ENCODE peak calls at places on chromosome 18, in seven cellular contexts. One of them, this sample, is unnamed.

GRCh38 chr18:56172527-56172926 is 465.9 kb downstream of the TXNL1 start:
- DNase-seq in nephron progenitor cell: no peak
- DNase-seq in neural progenitor cell: no peak
- DNase-seq in HuH-7: no peak
- DNase-seq in A549: no peak
- DNase-seq in left lung: no peak
- DNase-seq in activated gamma-delta T cell treated with Interleukin-2 at 50 U/mL for 16 hours: no peak
- DNase-seq in this sample: no peak

GRCh38 chr18:13353424-13353823 is 134.9 kb downstream of the LDLRAD4 start:
- DNase-seq in A549: no peak
- DNase-seq in nephron progenitor cell: no peak
- DNase-seq in HuH-7: no peak
- DNase-seq in activated gamma-delta T cell treated with Interleukin-2 at 50 U/mL for 16 hours: no peak
- DNase-seq in left lung: no peak
- DNase-seq in neural progenitor cell: no peak
- DNase-seq in this sample: peak; percentile 77

GRCh38 chr18:60950634-60951033 is 382.6 kb upstream of the CDH20 start:
- DNase-seq in A549: no peak
- DNase-seq in activated gamma-delta T cell treated with Interleukin-2 at 50 U/mL for 16 hours: no peak
- DNase-seq in nephron progenitor cell: no peak
- DNase-seq in left lung: no peak
- DNase-seq in neural progenitor cell: no peak
- DNase-seq in HuH-7: no peak
- DNase-seq in this sample: no peak

GRCh38 chr18:79372461-79372860 is 23.3 kb upstream of the NFATC1 start:
- DNase-seq in HuH-7: no peak
- DNase-seq in A549: no peak
- DNase-seq in nephron progenitor cell: no peak
- DNase-seq in activated gamma-delta T cell treated with Interleukin-2 at 50 U/mL for 16 hours: no peak
- DNase-seq in neural progenitor cell: no peak
- DNase-seq in left lung: no peak
- DNase-seq in this sample: no peak

GRCh38 chr18:682833-683232 is 25.4 kb downstream of the TYMS start:
- DNase-seq in activated gamma-delta T cell treated with Interleukin-2 at 50 U/mL for 16 hours: no peak
- DNase-seq in nephron progenitor cell: no peak
- DNase-seq in left lung: no peak
- DNase-seq in HuH-7: peak; percentile 53
- DNase-seq in A549: no peak
- DNase-seq in neural progenitor cell: no peak
- DNase-seq in this sample: no peak

GRCh38 chr18:59990121-59990818 is 90.5 kb downstream of the PMAIP1 start:
- DNase-seq in nephron progenitor cell: no peak
- DNase-seq in left lung: no peak
- DNase-seq in activated gamma-delta T cell treated with Interleukin-2 at 50 U/mL for 16 hours: no peak
- DNase-seq in A549: no peak
- DNase-seq in neural progenitor cell: no peak
- DNase-seq in HuH-7: no peak
- DNase-seq in this sample: peak; percentile 5

GRCh38 chr18:6427281-6427680 is 12.6 kb upstream of the L3MBTL4 start:
- DNase-seq in neural progenitor cell: no peak
- DNase-seq in activated gamma-delta T cell treated with Interleukin-2 at 50 U/mL for 16 hours: no peak
- DNase-seq in left lung: no peak
- DNase-seq in HuH-7: no peak
- DNase-seq in nephron progenitor cell: no peak
- DNase-seq in A549: no peak
- DNase-seq in this sample: no peak

GRCh38 chr18:47981830-47982229 is 51.4 kb upstream of the SMAD2 start:
- DNase-seq in neural progenitor cell: no peak
- DNase-seq in HuH-7: no peak
- DNase-seq in left lung: no peak
- DNase-seq in activated gamma-delta T cell treated with Interleukin-2 at 50 U/mL for 16 hours: no peak
- DNase-seq in nephron progenitor cell: no peak
- DNase-seq in A549: no peak
- DNase-seq in this sample: no peak

GRCh38 chr18:6414118-6414722 is 491 bp downstream of the L3MBTL4 start:
- DNase-seq in HuH-7: no peak
- DNase-seq in nephron progenitor cell: peak; percentile 63
- DNase-seq in left lung: peak; percentile 93
- DNase-seq in A549: no peak
- DNase-seq in activated gamma-delta T cell treated with Interleukin-2 at 50 U/mL for 16 hours: peak; percentile 33
- DNase-seq in neural progenitor cell: peak; percentile 67
- DNase-seq in this sample: no peak

GRCh38 chr18:23227729-23228075 is 92.4 kb downstream of the CABLES1 start:
- DNase-seq in neural progenitor cell: no peak
- DNase-seq in left lung: no peak
- DNase-seq in nephron progenitor cell: no peak
- DNase-seq in HuH-7: no peak
- DNase-seq in activated gamma-delta T cell treated with Interleukin-2 at 50 U/mL for 16 hours: no peak
- DNase-seq in A549: no peak
- DNase-seq in this sample: no peak

GRCh38 chr18:6627621-6628020 is 101.9 kb upstream of the ARHGAP28 start:
- DNase-seq in HuH-7: no peak
- DNase-seq in nephron progenitor cell: no peak
- DNase-seq in left lung: no peak
- DNase-seq in activated gamma-delta T cell treated with Interleukin-2 at 50 U/mL for 16 hours: no peak
- DNase-seq in neural progenitor cell: no peak
- DNase-seq in A549: no peak
- DNase-seq in this sample: no peak

GRCh38 chr18:9782073-9782857 is 74.2 kb downstream of the RAB31 start:
- DNase-seq in HuH-7: no peak
- DNase-seq in activated gamma-delta T cell treated with Interleukin-2 at 50 U/mL for 16 hours: no peak
- DNase-seq in A549: peak; percentile 23
- DNase-seq in neural progenitor cell: no peak
- DNase-seq in nephron progenitor cell: no peak
- DNase-seq in left lung: no peak
- DNase-seq in this sample: no peak

GRCh38 chr18:78772369-78773302 is 207.0 kb upstream of the SALL3 start:
- DNase-seq in HuH-7: no peak
- DNase-seq in left lung: no peak
- DNase-seq in activated gamma-delta T cell treated with Interleukin-2 at 50 U/mL for 16 hours: no peak
- DNase-seq in A549: no peak
- DNase-seq in neural progenitor cell: no peak
- DNase-seq in nephron progenitor cell: no peak
- DNase-seq in this sample: no peak

GRCh38 chr18:415627-416612 is 84.6 kb downstream of the COLEC12 start:
- DNase-seq in neural progenitor cell: no peak
- DNase-seq in HuH-7: no peak
- DNase-seq in A549: no peak
- DNase-seq in nephron progenitor cell: no peak
- DNase-seq in left lung: no peak
- DNase-seq in activated gamma-delta T cell treated with Interleukin-2 at 50 U/mL for 16 hours: no peak
- DNase-seq in this sample: peak; percentile 41

GRCh38 chr18:73646196-73646595 is 501.4 kb downstream of the FBXO15 start:
- DNase-seq in activated gamma-delta T cell treated with Interleukin-2 at 50 U/mL for 16 hours: no peak
- DNase-seq in nephron progenitor cell: no peak
- DNase-seq in left lung: no peak
- DNase-seq in neural progenitor cell: no peak
- DNase-seq in HuH-7: no peak
- DNase-seq in A549: no peak
- DNase-seq in this sample: no peak

GRCh38 chr18:34848156-34848555 is 138.1 kb downstream of the DTNA start:
- DNase-seq in activated gamma-delta T cell treated with Interleukin-2 at 50 U/mL for 16 hours: no peak
- DNase-seq in HuH-7: no peak
- DNase-seq in A549: no peak
- DNase-seq in nephron progenitor cell: no peak
- DNase-seq in neural progenitor cell: no peak
- DNase-seq in left lung: no peak
- DNase-seq in this sample: no peak

GRCh38 chr18:77086656-77087390 is 45.8 kb downstream of the MBP start:
- DNase-seq in HuH-7: no peak
- DNase-seq in A549: no peak
- DNase-seq in activated gamma-delta T cell treated with Interleukin-2 at 50 U/mL for 16 hours: no peak
- DNase-seq in nephron progenitor cell: peak; percentile 38
- DNase-seq in neural progenitor cell: peak; percentile 51
- DNase-seq in left lung: no peak
- DNase-seq in this sample: no peak

GRCh38 chr18:61893304-61893970 is 630 bp upstream of the RNF152 start:
- DNase-seq in neural progenitor cell: peak; percentile 81
- DNase-seq in left lung: peak; percentile 79
- DNase-seq in A549: peak; percentile 13
- DNase-seq in activated gamma-delta T cell treated with Interleukin-2 at 50 U/mL for 16 hours: peak; percentile 7
- DNase-seq in HuH-7: peak; percentile 59
- DNase-seq in nephron progenitor cell: peak; percentile 77
- DNase-seq in this sample: no peak

GRCh38 chr18:78720456-78721250 is 259.0 kb upstream of the SALL3 start:
- DNase-seq in A549: no peak
- DNase-seq in left lung: peak; percentile 67
- DNase-seq in nephron progenitor cell: no peak
- DNase-seq in HuH-7: no peak
- DNase-seq in activated gamma-delta T cell treated with Interleukin-2 at 50 U/mL for 16 hours: no peak
- DNase-seq in neural progenitor cell: no peak
- DNase-seq in this sample: no peak

GRCh38 chr18:76451475-76452331 is 43.3 kb downstream of the ZNF516 start:
- DNase-seq in activated gamma-delta T cell treated with Interleukin-2 at 50 U/mL for 16 hours: no peak
- DNase-seq in nephron progenitor cell: peak; percentile 32
- DNase-seq in neural progenitor cell: peak; percentile 68
- DNase-seq in left lung: no peak
- DNase-seq in A549: no peak
- DNase-seq in HuH-7: no peak
- DNase-seq in this sample: no peak

GRCh38 chr18:52897611-52898010 is 557.6 kb downstream of the DCC start:
- DNase-seq in nephron progenitor cell: no peak
- DNase-seq in left lung: no peak
- DNase-seq in activated gamma-delta T cell treated with Interleukin-2 at 50 U/mL for 16 hours: no peak
- DNase-seq in HuH-7: no peak
- DNase-seq in A549: no peak
- DNase-seq in neural progenitor cell: no peak
- DNase-seq in this sample: no peak

GRCh38 chr18:2510416-2510815 is 60.9 kb downstream of the METTL4 start:
- DNase-seq in HuH-7: no peak
- DNase-seq in left lung: no peak
- DNase-seq in nephron progenitor cell: no peak
- DNase-seq in activated gamma-delta T cell treated with Interleukin-2 at 50 U/mL for 16 hours: no peak
- DNase-seq in A549: no peak
- DNase-seq in neural progenitor cell: no peak
- DNase-seq in this sample: no peak

GRCh38 chr18:8224576-8224975 is 384.7 kb upstream of the RAB12 start:
- DNase-seq in nephron progenitor cell: no peak
- DNase-seq in A549: no peak
- DNase-seq in left lung: no peak
- DNase-seq in HuH-7: no peak
- DNase-seq in neural progenitor cell: no peak
- DNase-seq in activated gamma-delta T cell treated with Interleukin-2 at 50 U/mL for 16 hours: no peak
- DNase-seq in this sample: no peak

GRCh38 chr18:44341759-44342158 is 338.9 kb upstream of the SETBP1 start:
- DNase-seq in activated gamma-delta T cell treated with Interleukin-2 at 50 U/mL for 16 hours: no peak
- DNase-seq in HuH-7: no peak
- DNase-seq in nephron progenitor cell: no peak
- DNase-seq in neural progenitor cell: no peak
- DNase-seq in A549: no peak
- DNase-seq in left lung: no peak
- DNase-seq in this sample: no peak

GRCh38 chr18:10661333-10661732 is 135.5 kb downstream of the NAPG start:
- DNase-seq in activated gamma-delta T cell treated with Interleukin-2 at 50 U/mL for 16 hours: no peak
- DNase-seq in A549: no peak
- DNase-seq in neural progenitor cell: no peak
- DNase-seq in left lung: no peak
- DNase-seq in HuH-7: no peak
- DNase-seq in nephron progenitor cell: no peak
- DNase-seq in this sample: no peak

GRCh38 chr18:63137999-63138448 is 181.5 kb downstream of the BCL2 start:
- DNase-seq in left lung: no peak
- DNase-seq in A549: no peak
- DNase-seq in nephron progenitor cell: no peak
- DNase-seq in activated gamma-delta T cell treated with Interleukin-2 at 50 U/mL for 16 hours: peak; percentile 56
- DNase-seq in HuH-7: no peak
- DNase-seq in neural progenitor cell: no peak
- DNase-seq in this sample: peak; percentile 88

GRCh38 chr18:45753251-45753650 is 29.3 kb downstream of the SLC14A1 start:
- DNase-seq in A549: no peak
- DNase-seq in activated gamma-delta T cell treated with Interleukin-2 at 50 U/mL for 16 hours: no peak
- DNase-seq in neural progenitor cell: no peak
- DNase-seq in HuH-7: no peak
- DNase-seq in left lung: no peak
- DNase-seq in nephron progenitor cell: no peak
- DNase-seq in this sample: no peak

GRCh38 chr18:63848159-63848558 is 39.3 kb upstream of the SERPINB2 start:
- DNase-seq in activated gamma-delta T cell treated with Interleukin-2 at 50 U/mL for 16 hours: no peak
- DNase-seq in A549: peak; percentile 7
- DNase-seq in nephron progenitor cell: peak; percentile 8
- DNase-seq in left lung: no peak
- DNase-seq in HuH-7: peak; percentile 5
- DNase-seq in neural progenitor cell: peak; percentile 66
- DNase-seq in this sample: peak; percentile 48

GRCh38 chr18:67665266-67665665 is 148.7 kb upstream of the DSEL start:
- DNase-seq in neural progenitor cell: peak; percentile 22
- DNase-seq in activated gamma-delta T cell treated with Interleukin-2 at 50 U/mL for 16 hours: no peak
- DNase-seq in A549: no peak
- DNase-seq in HuH-7: no peak
- DNase-seq in left lung: no peak
- DNase-seq in nephron progenitor cell: no peak
- DNase-seq in this sample: no peak

GRCh38 chr18:51006061-51006818 is 23.8 kb upstream of the SMAD4 start:
- DNase-seq in neural progenitor cell: no peak
- DNase-seq in HuH-7: no peak
- DNase-seq in activated gamma-delta T cell treated with Interleukin-2 at 50 U/mL for 16 hours: no peak
- DNase-seq in A549: no peak
- DNase-seq in nephron progenitor cell: no peak
- DNase-seq in left lung: no peak
- DNase-seq in this sample: no peak

GRCh38 chr18:26649193-26649543 is 100.8 kb upstream of the KCTD1 start:
- DNase-seq in left lung: no peak
- DNase-seq in activated gamma-delta T cell treated with Interleukin-2 at 50 U/mL for 16 hours: no peak
- DNase-seq in A549: no peak
- DNase-seq in nephron progenitor cell: no peak
- DNase-seq in neural progenitor cell: no peak
- DNase-seq in HuH-7: no peak
- DNase-seq in this sample: no peak

GRCh38 chr18:79517322-79517721 is 121.6 kb downstream of the NFATC1 start:
- DNase-seq in HuH-7: no peak
- DNase-seq in neural progenitor cell: no peak
- DNase-seq in nephron progenitor cell: no peak
- DNase-seq in A549: no peak
- DNase-seq in left lung: no peak
- DNase-seq in activated gamma-delta T cell treated with Interleukin-2 at 50 U/mL for 16 hours: peak; percentile 33
- DNase-seq in this sample: no peak

GRCh38 chr18:74375999-74376398 is 60.4 kb downstream of the C18orf63 start:
- DNase-seq in left lung: no peak
- DNase-seq in A549: peak; percentile 16
- DNase-seq in neural progenitor cell: no peak
- DNase-seq in HuH-7: no peak
- DNase-seq in activated gamma-delta T cell treated with Interleukin-2 at 50 U/mL for 16 hours: no peak
- DNase-seq in nephron progenitor cell: no peak
- DNase-seq in this sample: no peak

GRCh38 chr18:68041327-68041726 is 524.8 kb upstream of the DSEL start:
- DNase-seq in left lung: no peak
- DNase-seq in HuH-7: no peak
- DNase-seq in nephron progenitor cell: no peak
- DNase-seq in neural progenitor cell: no peak
- DNase-seq in A549: no peak
- DNase-seq in activated gamma-delta T cell treated with Interleukin-2 at 50 U/mL for 16 hours: no peak
- DNase-seq in this sample: no peak

GRCh38 chr18:57916684-57917083 is 113.6 kb upstream of the ATP8B1 start:
- DNase-seq in nephron progenitor cell: no peak
- DNase-seq in HuH-7: no peak
- DNase-seq in A549: no peak
- DNase-seq in activated gamma-delta T cell treated with Interleukin-2 at 50 U/mL for 16 hours: no peak
- DNase-seq in neural progenitor cell: no peak
- DNase-seq in left lung: no peak
- DNase-seq in this sample: no peak

GRCh38 chr18:48553236-48553635 is 14.4 kb downstream of the CTIF start:
- DNase-seq in HuH-7: no peak
- DNase-seq in activated gamma-delta T cell treated with Interleukin-2 at 50 U/mL for 16 hours: no peak
- DNase-seq in left lung: no peak
- DNase-seq in neural progenitor cell: no peak
- DNase-seq in A549: no peak
- DNase-seq in nephron progenitor cell: no peak
- DNase-seq in this sample: no peak

GRCh38 chr18:55275042-55275897 is 312.7 kb downstream of the TCF4 start:
- DNase-seq in A549: no peak
- DNase-seq in nephron progenitor cell: no peak
- DNase-seq in activated gamma-delta T cell treated with Interleukin-2 at 50 U/mL for 16 hours: no peak
- DNase-seq in HuH-7: peak; percentile 14
- DNase-seq in neural progenitor cell: no peak
- DNase-seq in left lung: no peak
- DNase-seq in this sample: peak; percentile 18

This sample was measured in Jurkat, Clone E6-1.